ENCODE peak calls at places on chromosomes 11 and 22, in six cellular contexts. Q is CMK, P is globus pallidus, Z is progenitor cell of endocrine pancreas, E is cardiac fibroblast, N is neural crest cell. D is an unnamed sample.

GRCh38 chr11:30585892-30586250 is 282 bp downstream of the MPPED2 start:
- DNase-seq in Z (no peak), E (no peak), N (no peak), P (peak), Q (no peak), D (no peak)

GRCh38 chr22:36863281-36863680 is 2.5 kb downstream of the NCF4 start:
- DNase-seq in Z (no peak), E (no peak), N (no peak), P (no peak), Q (no peak), D (no peak)

GRCh38 chr11:20672575-20672974 is 3.2 kb downstream of the NELL1 start:
- DNase-seq in Z (no peak), N (no peak), E (peak), P (no peak), Q (no peak), D (no peak)

GRCh38 chr11:106459135-106459534 is 381.7 kb downstream of the AASDHPPT start:
- DNase-seq in Z (no peak), Q (no peak), N (no peak), E (no peak), P (no peak), D (peak)

GRCh38 chr22:43992331-43992821 is 31.7 kb upstream of the PARVB start:
- DNase-seq in P (no peak), Z (no peak), N (no peak), E (peak), Q (no peak), D (no peak)

GRCh38 chr22:38756631-38757463 is 1.0 kb upstream of the SUN2 start:
- DNase-seq in Q (no peak), N (no peak), Z (no peak), P (no peak), E (no peak), D (no peak)

GRCh38 chr22:23248583-23248982 is 68.3 kb downstream of the BCR start:
- DNase-seq in E (peak), Q (no peak), P (no peak), N (no peak), Z (no peak), D (no peak)

GRCh38 chr11:21007297-21007696 is 337.9 kb downstream of the NELL1 start:
- DNase-seq in Q (no peak), N (no peak), P (no peak), E (no peak), Z (no peak), D (no peak)

GRCh38 chr11:27158763-27159679 is 118.4 kb downstream of the BBOX1 start:
- DNase-seq in E (peak), N (peak), P (peak), Z (peak), Q (peak), D (peak)

GRCh38 chr22:33073989-33074391 is 15.8 kb upstream of the SYN3 start:
- DNase-seq in Z (no peak), N (no peak), P (no peak), Q (no peak), E (peak), D (peak)

GRCh38 chr11:36385121-36385530 is 89.0 kb downstream of the PRR5L start:
- DNase-seq in Z (no peak), E (peak), N (no peak), P (no peak), Q (no peak), D (no peak)

GRCh38 chr11:66743271-66743968 is 14.4 kb upstream of the SPTBN2 start:
- DNase-seq in Z (no peak), N (no peak), E (no peak), P (no peak), Q (no peak), D (no peak)

GRCh38 chr11:100731471-100731870 is 44.4 kb downstream of the ARHGAP42 start:
- DNase-seq in Q (no peak), N (no peak), Z (no peak), P (no peak), E (no peak), D (no peak)

GRCh38 chr11:34132261-34132965 is 27.0 kb downstream of the NAT10 start:
- DNase-seq in N (no peak), Z (no peak), P (no peak), E (no peak), Q (no peak), D (no peak)

GRCh38 chr11:74443071-74443864 is 24.1 kb downstream of the KCNE3 start:
- DNase-seq in E (peak), N (no peak), Z (no peak), Q (no peak), P (no peak), D (no peak)

GRCh38 chr22:38125038-38125610 is 14.6 kb upstream of the BAIAP2L2 start:
- DNase-seq in E (no peak), Z (no peak), N (no peak), P (no peak), Q (no peak), D (no peak)

GRCh38 chr11:80317612-80318011 is 876.8 kb upstream of the TENM4 start:
- DNase-seq in Q (no peak), E (no peak), Z (no peak), N (no peak), P (no peak), D (no peak)

GRCh38 chr11:92393218-92393617 is 168.6 kb downstream of the FAT3 start:
- DNase-seq in P (no peak), Q (no peak), Z (no peak), E (no peak), N (no peak), D (no peak)

GRCh38 chr11:67548555-67549110 is 25.4 kb upstream of the CABP2 start:
- DNase-seq in E (no peak), P (no peak), Q (no peak), Z (no peak), N (no peak), D (no peak)

GRCh38 chr11:97746832-97747231 is 1273.9 kb upstream of the CNTN5 start:
- DNase-seq in E (no peak), Q (no peak), P (no peak), N (no peak), Z (no peak), D (no peak)

GRCh38 chr11:130166457-130166784 is 6.8 kb downstream of the ST14 start:
- DNase-seq in Q (no peak), P (no peak), E (peak), N (no peak), Z (no peak), D (no peak)

GRCh38 chr11:44623716-44624491 is 58.4 kb downstream of the CD82 start:
- DNase-seq in Q (no peak), N (peak), E (no peak), P (no peak), Z (peak), D (no peak)

GRCh38 chr22:32202539-32203180 is 2.2 kb downstream of the RFPL2 start:
- DNase-seq in Q (no peak), E (peak), Z (peak), P (no peak), N (peak), D (peak)

GRCh38 chr11:57762235-57762866 is 749 bp downstream of the CTNND1 start:
- DNase-seq in Q (no peak), E (peak), P (no peak), Z (no peak), N (no peak), D (no peak)

GRCh38 chr11:6319879-6320410 is 356 bp downstream of the CAVIN3 start:
- DNase-seq in Z (peak), P (no peak), Q (no peak), E (peak), N (peak), D (peak)

GRCh38 chr22:48898524-48899377 is 928.9 kb downstream of the BRD1 start:
- DNase-seq in P (no peak), N (no peak), E (no peak), Z (no peak), Q (no peak), D (no peak)

GRCh38 chr22:37742374-37743092 is 45.7 kb downstream of the TRIOBP start:
- DNase-seq in P (no peak), E (peak), Q (no peak), Z (no peak), N (no peak), D (no peak)

GRCh38 chr11:61923166-61924015 is 6.0 kb upstream of the RAB3IL1 start:
- DNase-seq in P (no peak), N (no peak), E (peak), Z (peak), Q (no peak), D (no peak)

GRCh38 chr22:20056696-20057386 is 23.2 kb upstream of the DGCR8 start:
- DNase-seq in P (no peak), Z (no peak), Q (no peak), N (no peak), E (no peak), D (no peak)

GRCh38 chr11:118834428-118835028 is 43.6 kb upstream of the DDX6 start:
- DNase-seq in N (no peak), E (peak), Q (no peak), Z (no peak), P (peak), D (no peak)

GRCh38 chr11:70662691-70663098 is 264.4 kb downstream of the CTTN start:
- DNase-seq in E (no peak), Z (no peak), Q (no peak), P (no peak), N (peak), D (no peak)

GRCh38 chr11:77879218-77879617 is 58.3 kb downstream of the AAMDC start:
- DNase-seq in Q (peak), P (no peak), N (no peak), Z (no peak), E (peak), D (no peak)

GRCh38 chr22:28833276-28833923 is 33.0 kb upstream of the XBP1 start:
- DNase-seq in Z (no peak), Q (no peak), N (no peak), P (no peak), E (no peak), D (no peak)

GRCh38 chr11:126421243-126421642 is 65.8 kb downstream of the ST3GAL4 start:
- DNase-seq in E (no peak), P (no peak), N (no peak), Q (no peak), Z (no peak), D (no peak)

GRCh38 chr11:4025957-4026324 is 68.7 kb upstream of the RRM1 start:
- DNase-seq in Z (no peak), P (no peak), E (peak), N (no peak), Q (no peak), D (no peak)